ENCODE peak calls at places on chromosomes 2 and 18, in five cellular contexts. N is CD4-positive, alpha-beta memory T cell; U is upper lobe of right lung; O is HFF-Myc; Z is AG04450. F is an unnamed sample.

GRCh38 chr2:242060212-242060835 is 190.8 kb downstream of the RTP5 start:
- DNase-seq in O (peak), Z (peak), N (no peak), U (no peak), F (peak)

GRCh38 chr2:217530399-217531100 is 472.2 kb downstream of the TNS1 start:
- DNase-seq in O (no peak), N (no peak), U (no peak), Z (no peak), F (no peak)

GRCh38 chr2:230981704-230982103 is 14.2 kb upstream of the SPATA3 start:
- DNase-seq in N (peak), O (no peak), U (no peak), Z (no peak), F (no peak)

GRCh38 chr2:157152362-157152761 is 105.1 kb upstream of the GALNT5 start:
- DNase-seq in U (no peak), O (no peak), N (no peak), Z (no peak), F (no peak)

GRCh38 chr2:238136820-238137537 is 1.5 kb upstream of the KLHL30 start:
- DNase-seq in O (no peak), N (no peak), Z (peak), U (peak), F (peak)

GRCh38 chr2:118014492-118014824 is 588 bp upstream of the CCDC93 start:
- DNase-seq in O (no peak), N (no peak), Z (no peak), U (no peak), F (no peak)

GRCh38 chr18:33781429-33781828 is 203.4 kb downstream of the ASXL3 start:
- DNase-seq in N (no peak), O (no peak), U (no peak), Z (no peak), F (no peak)

GRCh38 chr2:233976690-233977294 is 59.6 kb downstream of the TRPM8 start:
- DNase-seq in U (no peak), N (peak), O (peak), Z (peak), F (no peak)

GRCh38 chr2:241701155-241701404 is 759 bp upstream of the ING5 start:
- DNase-seq in U (no peak), Z (peak), N (no peak), O (peak), F (no peak)

GRCh38 chr18:43888601-43889000 is 611.3 kb upstream of the SYT4 start:
- DNase-seq in Z (no peak), N (no peak), U (no peak), O (no peak), F (no peak)

GRCh38 chr18:29779096-29779495 is 1263.4 kb downstream of the DSC3 start:
- DNase-seq in O (no peak), N (no peak), U (no peak), Z (no peak), F (peak)

GRCh38 chr2:29254-29653 is 17.1 kb downstream of the FAM110C start:
- DNase-seq in O (no peak), U (no peak), N (no peak), Z (no peak), F (no peak)

GRCh38 chr18:35376742-35377695 is at the start of gene ZNF396:
- DNase-seq in N (peak), O (no peak), Z (no peak), U (peak), F (no peak)

GRCh38 chr2:25482341-25482740 is 140.6 kb upstream of the DNMT3A start:
- DNase-seq in Z (no peak), N (no peak), O (no peak), U (no peak), F (no peak)

GRCh38 chr2:147789720-147790119 is 55.1 kb upstream of the ACVR2A start:
- DNase-seq in Z (no peak), O (no peak), U (no peak), N (no peak), F (peak)

GRCh38 chr18:11671156-11671555 is 17.9 kb upstream of the GNAL start:
- DNase-seq in N (no peak), O (no peak), U (no peak), Z (no peak), F (no peak)

GRCh38 chr2:218992703-218993344 is 398 bp downstream of the CRYBA2 start:
- DNase-seq in U (peak), N (no peak), O (no peak), Z (no peak), F (no peak)
- H3K4me3 ChIP-seq in U (peak), N (no peak), O (no peak), Z (no peak), F (peak)

GRCh38 chr2:85861650-85862049 is 27.1 kb downstream of the ST3GAL5 start:
- DNase-seq in Z (no peak), O (no peak), N (no peak), U (no peak), F (no peak)

GRCh38 chr2:85862426-85862825 is 26.4 kb downstream of the ST3GAL5 start:
- DNase-seq in U (no peak), N (no peak), Z (no peak), O (no peak), F (no peak)

GRCh38 chr2:85864654-85865053 is 24.1 kb downstream of the ST3GAL5 start:
- DNase-seq in N (no peak), U (no peak), Z (no peak), O (no peak), F (no peak)

GRCh38 chr2:85858841-85859240 is 29.9 kb downstream of the ST3GAL5 start:
- DNase-seq in Z (no peak), O (no peak), U (no peak), N (no peak), F (no peak)

GRCh38 chr2:85861180-85861579 is 27.6 kb downstream of the ST3GAL5 start:
- DNase-seq in Z (no peak), O (no peak), U (no peak), N (peak), F (no peak)
- H3K4me3 ChIP-seq in Z (no peak), O (no peak), U (no peak), N (no peak), F (no peak)

DNA sequence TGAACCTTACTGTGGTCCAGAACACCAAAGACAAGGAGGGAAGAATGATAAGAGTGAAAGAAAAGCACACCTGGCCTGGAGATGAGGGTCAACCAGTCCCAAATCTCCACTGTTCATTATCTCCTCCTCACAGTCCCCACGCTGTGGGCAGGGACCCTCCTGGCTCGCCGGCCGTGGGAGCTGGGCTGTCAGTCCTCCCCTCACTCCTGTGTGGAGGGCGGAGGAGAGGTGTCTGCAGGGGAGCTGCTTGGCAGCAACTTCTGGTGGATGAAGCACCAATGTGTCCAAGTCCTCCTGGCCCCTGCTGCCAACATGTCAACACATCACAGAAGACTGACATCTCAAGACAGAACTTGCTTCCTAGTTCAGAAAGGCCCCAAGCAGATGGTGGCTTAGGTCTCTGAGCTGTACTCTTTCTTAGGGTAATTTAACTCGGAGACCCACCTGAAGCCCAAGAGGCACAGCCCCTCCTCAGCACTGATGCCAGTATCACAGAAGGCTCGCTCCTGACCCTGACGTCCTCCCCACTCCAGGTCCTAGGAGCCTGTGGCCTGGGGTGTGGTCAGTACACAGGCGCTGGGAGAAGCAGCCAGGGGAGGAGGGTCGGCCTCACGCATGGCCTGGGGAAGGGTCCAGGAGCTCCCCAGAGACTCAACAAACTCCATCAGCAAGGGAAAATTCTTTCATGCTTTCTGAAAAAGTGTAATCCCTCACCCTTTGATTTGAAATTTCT is 54.5 kb downstream of the PARD6G start:
- DNase-seq in U (no peak), O (no peak), N (no peak), Z (no peak), F (no peak)
- H3K4me3 ChIP-seq in U (no peak), O (no peak), N (no peak), Z (no peak), F (no peak)

DNA sequence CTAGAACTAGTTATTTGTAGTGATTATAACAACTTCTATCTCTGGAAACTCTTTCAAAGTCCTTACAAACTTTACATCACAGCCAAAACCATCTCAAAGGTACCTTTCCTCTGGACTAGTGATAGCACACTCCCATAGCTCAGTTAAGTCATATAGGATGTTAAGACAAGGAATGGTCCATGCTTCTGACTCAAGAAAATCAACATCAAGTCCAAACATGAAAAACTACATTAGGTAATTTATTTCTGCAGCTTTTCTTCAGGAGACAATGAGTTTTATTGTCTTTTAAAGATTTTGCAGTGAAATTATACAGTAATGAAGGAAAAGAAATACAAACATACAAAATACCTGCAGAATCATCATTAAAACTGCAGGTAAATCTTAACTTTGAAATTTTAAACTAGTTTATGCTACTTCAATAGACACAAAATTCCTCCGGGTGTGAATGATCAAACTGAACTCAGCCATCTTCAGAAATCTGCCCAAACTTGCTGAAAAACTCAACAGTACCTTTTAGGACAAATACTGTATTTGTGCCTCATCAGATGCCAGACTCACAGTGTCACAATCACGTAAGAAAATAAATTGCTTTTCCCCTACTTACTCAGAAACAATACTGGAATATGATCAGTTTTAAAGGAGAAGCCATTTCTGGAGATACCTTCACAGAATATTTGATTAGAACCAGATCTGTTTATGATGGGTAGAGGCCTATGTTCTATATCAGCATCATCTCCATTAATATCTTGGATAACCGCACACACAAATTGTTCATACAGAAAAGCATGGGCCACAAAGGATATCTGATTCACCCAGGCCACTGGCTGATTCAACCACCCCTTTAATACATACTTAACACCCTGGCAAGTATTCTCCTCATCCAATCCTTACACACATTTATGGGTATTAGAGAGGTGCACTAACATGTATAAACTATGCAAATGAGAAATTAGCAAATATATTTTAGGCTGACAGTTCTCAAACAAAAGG is 2.6 kb downstream of the TMEM131 start:
- DNase-seq in O (no peak), N (no peak), U (no peak), Z (no peak), F (no peak)
- H3K4me3 ChIP-seq in O (peak), N (no peak), U (peak), Z (peak), F (peak)

GRCh38 chr2:20110876-20111275 is 59.4 kb upstream of the LAPTM4A start:
- DNase-seq in Z (no peak), U (no peak), O (no peak), N (no peak), F (no peak)

GRCh38 chr2:20110383-20110782 is 59.0 kb upstream of the LAPTM4A start:
- DNase-seq in U (no peak), N (no peak), Z (no peak), O (no peak), F (no peak)

GRCh38 chr2:20107776-20108175 is 56.3 kb upstream of the LAPTM4A start:
- DNase-seq in O (no peak), N (no peak), Z (no peak), U (no peak), F (no peak)

GRCh38 chr2:20106746-20107145 is 55.3 kb upstream of the LAPTM4A start:
- DNase-seq in N (no peak), Z (no peak), U (peak), O (no peak), F (no peak)

DNA sequence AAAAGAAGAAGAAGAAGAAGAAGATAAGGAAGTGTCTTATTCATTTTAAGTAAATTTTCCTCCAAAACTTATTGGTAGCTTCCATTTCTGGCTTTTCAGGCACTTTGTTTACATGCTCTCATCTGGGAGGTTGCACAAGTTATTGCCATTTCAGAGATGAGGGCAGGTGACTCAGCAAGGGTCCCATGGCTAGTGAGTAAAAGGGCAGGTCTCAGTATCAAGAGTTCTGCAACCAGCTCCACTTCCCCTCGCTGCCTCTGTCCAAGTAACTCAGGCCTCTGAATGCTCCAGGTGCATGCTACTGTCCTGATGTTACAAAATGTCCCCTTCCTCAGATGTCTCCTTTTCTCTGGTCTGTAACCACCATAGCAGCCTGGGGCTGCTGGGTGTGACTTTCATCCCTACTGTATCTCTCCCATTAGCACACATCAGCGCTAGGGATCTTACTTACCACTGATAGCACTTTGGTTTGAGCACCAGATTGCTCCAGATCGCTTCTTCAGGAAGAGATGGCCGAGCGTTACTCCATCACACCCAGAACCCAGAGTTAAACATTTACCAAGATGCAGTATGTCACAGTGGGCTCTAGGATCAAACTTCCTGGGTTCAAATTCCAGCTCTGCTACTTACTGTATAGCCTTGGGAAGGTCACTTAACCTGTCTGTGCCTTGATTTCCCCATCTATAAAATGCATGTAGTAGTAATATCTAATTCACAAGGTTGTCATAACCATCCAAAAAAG is 57.4 kb upstream of the LAPTM4A start:
- DNase-seq in N (no peak), Z (no peak), U (peak), O (no peak), F (peak)
- H3K4me3 ChIP-seq in N (no peak), Z (no peak), U (no peak), O (no peak), F (no peak)

GRCh38 chr2:176665086-176665485 is 395.8 kb downstream of the MTX2 start:
- DNase-seq in Z (no peak), N (no peak), U (no peak), O (no peak), F (no peak)

GRCh38 chr2:176664478-176664877 is 395.2 kb downstream of the MTX2 start:
- DNase-seq in Z (no peak), O (no peak), N (no peak), U (no peak), F (no peak)

GRCh38 chr2:176668879-176669395 is 399.7 kb downstream of the MTX2 start:
- DNase-seq in O (no peak), N (no peak), U (no peak), Z (no peak), F (no peak)

GRCh38 chr2:176669398-176670174 is 400.3 kb downstream of the MTX2 start:
- DNase-seq in N (no peak), Z (no peak), O (no peak), U (no peak), F (no peak)
- H3K4me3 ChIP-seq in N (no peak), Z (no peak), O (no peak), U (no peak), F (no peak)

DNA sequence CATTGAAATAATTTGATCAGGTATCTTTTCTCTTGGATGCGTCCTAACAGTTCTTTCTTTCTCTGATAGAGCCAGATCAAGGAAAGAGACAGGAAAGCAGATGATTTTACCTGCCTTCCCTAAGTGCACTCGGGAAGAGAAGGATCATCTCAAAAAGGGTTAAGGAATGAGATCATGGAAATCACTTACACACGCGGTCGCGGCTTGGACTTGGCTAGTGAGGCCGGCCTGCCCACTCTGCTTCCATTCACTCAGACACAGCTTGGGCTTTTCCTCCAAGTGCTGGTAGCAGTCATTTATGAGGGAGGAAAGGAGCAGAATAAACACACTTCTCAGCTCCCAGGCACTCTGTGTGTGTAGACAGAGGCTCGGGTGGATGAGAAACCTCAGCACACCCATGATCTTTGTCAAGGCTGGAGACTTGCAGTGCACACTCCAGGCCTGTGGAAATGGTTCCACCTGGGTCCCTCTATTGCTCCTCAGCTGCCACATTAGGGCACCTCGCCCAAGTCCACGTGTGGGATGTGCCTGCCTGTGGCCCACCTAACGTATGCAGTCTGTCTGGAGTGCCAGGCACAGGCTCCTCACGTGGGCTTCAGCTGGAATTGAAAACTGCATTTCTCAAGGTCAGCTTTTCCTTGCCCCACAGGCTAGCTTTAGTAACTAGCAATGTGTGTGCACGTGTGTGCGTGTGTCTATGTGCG is 288.3 kb downstream of the SOX11 start:
- DNase-seq in N (no peak), U (no peak), Z (no peak), O (no peak), F (no peak)
- H3K4me3 ChIP-seq in N (no peak), U (no peak), Z (no peak), O (no peak), F (no peak)

F was measured in skeletal muscle cell.